ENCODE peak calls at places on chromosomes 1 and 21, in six cellular contexts. R, D, X, V, O and N are unnamed samples.

GRCh38 chr1:21573475-21573874 is 64.3 kb downstream of the ALPL start:
- DNase-seq in D (no peak), O (no peak), R (no peak), X (no peak), V (no peak), N (no peak)

GRCh38 chr21:34950980-34951379 is 98.1 kb downstream of the RUNX1 start:
- DNase-seq in V (no peak), R (no peak), O (no peak), X (no peak), D (no peak), N (no peak)

GRCh38 chr1:109793089-109793485 is 29.4 kb upstream of the EPS8L3 start:
- DNase-seq in R (no peak), V (no peak), D (no peak), X (no peak), O (no peak), N (no peak)

GRCh38 chr1:43618521-43619313 is 31.2 kb upstream of the KDM4A start:
- DNase-seq in O (no peak), X (no peak), V (no peak), R (no peak), D (no peak), N (no peak)

GRCh38 chr1:40477680-40478057 is 579 bp downstream of the ZFP69 start:
- DNase-seq in D (peak), V (peak), R (peak), X (no peak), O (peak), N (peak)

GRCh38 chr1:61674221-61674620 is 50.7 kb downstream of the TM2D1 start:
- DNase-seq in V (peak), D (no peak), R (no peak), O (no peak), X (no peak), N (no peak)

GRCh38 chr1:147292635-147293251 is 50.3 kb downstream of the CHD1L start:
- DNase-seq in X (no peak), R (no peak), V (peak), D (no peak), O (no peak), N (no peak)

GRCh38 chr1:244778356-244778755 is 57.1 kb upstream of the COX20 start:
- DNase-seq in O (no peak), D (no peak), R (no peak), X (no peak), V (peak), N (no peak)

GRCh38 chr1:33110477-33110876 is 29.5 kb downstream of the AZIN2 start:
- DNase-seq in O (no peak), X (no peak), R (no peak), D (no peak), V (no peak), N (no peak)

GRCh38 chr1:235749755-235750300 is 100.2 kb upstream of the GNG4 start:
- DNase-seq in O (no peak), X (no peak), R (no peak), D (no peak), V (no peak), N (no peak)

GRCh38 chr1:189708674-189709073 is 769.0 kb downstream of the BRINP3 start:
- DNase-seq in D (no peak), X (no peak), O (no peak), V (no peak), R (no peak), N (peak)

GRCh38 chr1:38015978-38016640 is 3.6 kb downstream of the UTP11 start:
- DNase-seq in D (no peak), R (no peak), O (no peak), X (no peak), V (no peak), N (no peak)

GRCh38 chr1:15425961-15426360 is 12.3 kb upstream of the CTRC start:
- DNase-seq in X (no peak), V (no peak), R (no peak), D (no peak), O (no peak), N (no peak)

GRCh38 chr1:148379697-148380096 is 103.4 kb downstream of the PPIAL4G start:
- DNase-seq in V (no peak), D (no peak), X (no peak), O (no peak), R (no peak), N (no peak)

GRCh38 chr1:234579967-234580366 is 30.0 kb downstream of the IRF2BP2 start:
- DNase-seq in V (no peak), D (no peak), X (no peak), O (peak), R (no peak), N (no peak)

GRCh38 chr1:7491089-7491817 is 279.8 kb upstream of the VAMP3 start:
- DNase-seq in O (no peak), X (no peak), D (no peak), R (no peak), V (peak), N (no peak)

GRCh38 chr1:161139765-161140164 is 7.3 kb upstream of the DEDD start:
- DNase-seq in R (peak), V (peak), O (peak), D (no peak), X (no peak), N (peak)

GRCh38 chr1:109927908-109928307 is 17.3 kb downstream of the CSF1 start:
- DNase-seq in O (no peak), X (peak), V (peak), D (no peak), R (no peak), N (no peak)

GRCh38 chr1:65235867-65236805 is 73.2 kb upstream of the DNAJC6 start:
- DNase-seq in O (no peak), V (peak), D (no peak), R (no peak), X (no peak), N (peak)

GRCh38 chr1:152251391-152251790 is 27.4 kb upstream of the HRNR start:
- DNase-seq in V (peak), R (no peak), X (no peak), O (no peak), D (no peak), N (no peak)

GRCh38 chr21:34702341-34702807 is 33.6 kb downstream of the CLIC6 start:
- DNase-seq in X (no peak), O (no peak), D (no peak), V (peak), R (no peak), N (no peak)

GRCh38 chr1:9363061-9363471 is 70.4 kb downstream of the SPSB1 start:
- DNase-seq in V (no peak), R (no peak), D (no peak), X (no peak), O (no peak), N (no peak)

GRCh38 chr1:234214129-234214910 is 158.9 kb upstream of the COA6 start:
- DNase-seq in O (peak), D (peak), X (no peak), V (no peak), R (peak), N (peak)

GRCh38 chr1:17538428-17539130 is 919 bp upstream of the ARHGEF10L start:
- DNase-seq in D (no peak), V (no peak), O (no peak), X (no peak), R (no peak), N (no peak)

GRCh38 chr21:29849735-29850176 is 90.0 kb downstream of the GRIK1 start:
- DNase-seq in X (peak), V (peak), D (no peak), R (peak), O (peak), N (peak)

GRCh38 chr1:58363639-58364038 is 182.9 kb downstream of the OMA1 start:
- DNase-seq in D (no peak), V (no peak), O (no peak), R (peak), X (no peak), N (peak)

GRCh38 chr1:244436336-244437102 is 15.2 kb downstream of the ADSS2 start:
- DNase-seq in V (no peak), O (no peak), D (no peak), X (no peak), R (no peak), N (no peak)

GRCh38 chr1:231949277-231950122 is 322.9 kb downstream of the DISC1 start:
- DNase-seq in O (no peak), V (no peak), X (peak), D (no peak), R (no peak), N (no peak)

GRCh38 chr1:154760469-154760933 is 109.6 kb downstream of the KCNN3 start:
- DNase-seq in V (no peak), X (peak), O (peak), R (peak), D (peak), N (peak)

GRCh38 chr1:216830402-216830801 is 107.2 kb upstream of the ESRRG start:
- DNase-seq in V (no peak), X (no peak), O (no peak), R (no peak), D (no peak), N (no peak)

GRCh38 chr1:168116327-168116799 is 20.4 kb downstream of the GPR161 start:
- DNase-seq in X (no peak), O (no peak), V (no peak), D (no peak), R (no peak), N (no peak)

GRCh38 chr1:197776348-197777082 is 1.2 kb upstream of the DENND1B start:
- DNase-seq in V (peak), X (no peak), R (peak), D (no peak), O (peak), N (peak)

GRCh38 chr1:8293641-8294169 is 24.2 kb upstream of the SLC45A1 start:
- DNase-seq in R (no peak), V (no peak), X (no peak), D (no peak), O (no peak), N (no peak)